ENCODE peak calls at places on chromosomes 4 and X, in nine cellular contexts. One of them, this sample, is unnamed.

GRCh38 chr4:87108142-87108546 is 112.3 kb downstream of the KLHL8 start:
- DNase-seq in astrocyte of the spinal cord: peak; percentile 88
- DNase-seq in BJ: peak; percentile 66
- DNase-seq in Calu3: peak; percentile 21
- DNase-seq in tibial nerve: peak; percentile 39
- DNase-seq in psoas muscle: peak; percentile 53
- DNase-seq in fibroblast of the aortic adventitia: peak; percentile 85
- DNase-seq in HFFc6: peak; percentile 90
- DNase-seq in glutamatergic neuron: no peak
- DNase-seq in this sample: no peak

GRCh38 chrX:104696667-104697066 is 130.7 kb downstream of the IL1RAPL2 start:
- DNase-seq in astrocyte of the spinal cord: no peak
- DNase-seq in BJ: no peak
- DNase-seq in Calu3: no peak
- DNase-seq in tibial nerve: no peak
- DNase-seq in psoas muscle: no peak
- DNase-seq in fibroblast of the aortic adventitia: no peak
- DNase-seq in HFFc6: no peak
- DNase-seq in glutamatergic neuron: no peak
- DNase-seq in this sample: no peak

GRCh38 chrX:153922932-153923857 is 2.9 kb downstream of the ARHGAP4 start:
- DNase-seq in astrocyte of the spinal cord: peak; percentile 45
- DNase-seq in BJ: no peak
- DNase-seq in Calu3: peak; percentile 74
- DNase-seq in tibial nerve: peak; percentile 74
- DNase-seq in psoas muscle: peak; percentile 83
- DNase-seq in fibroblast of the aortic adventitia: peak; percentile 67
- DNase-seq in HFFc6: peak; percentile 33
- DNase-seq in glutamatergic neuron: peak; percentile 58
- DNase-seq in this sample: no peak

GRCh38 chr4:85084371-85085170 is 118.1 kb upstream of the WDFY3 start:
- DNase-seq in astrocyte of the spinal cord: peak; percentile 83
- DNase-seq in BJ: no peak
- DNase-seq in Calu3: peak; percentile 54
- DNase-seq in tibial nerve: peak; percentile 90
- DNase-seq in psoas muscle: no peak
- DNase-seq in fibroblast of the aortic adventitia: peak; percentile 86
- DNase-seq in HFFc6: peak; percentile 66
- DNase-seq in glutamatergic neuron: peak; percentile 29
- DNase-seq in this sample: no peak

GRCh38 chrX:152899111-152899873 is 1.4 kb downstream of the ZNF185 start:
- DNase-seq in astrocyte of the spinal cord: no peak
- DNase-seq in BJ: no peak
- DNase-seq in Calu3: no peak
- DNase-seq in tibial nerve: no peak
- DNase-seq in psoas muscle: no peak
- DNase-seq in fibroblast of the aortic adventitia: no peak
- DNase-seq in HFFc6: no peak
- DNase-seq in glutamatergic neuron: no peak
- DNase-seq in this sample: no peak

GRCh38 chr4:88318751-88319350 is 34.5 kb upstream of the PPM1K start:
- DNase-seq in astrocyte of the spinal cord: no peak
- DNase-seq in BJ: no peak
- DNase-seq in Calu3: no peak
- DNase-seq in tibial nerve: no peak
- DNase-seq in psoas muscle: no peak
- DNase-seq in fibroblast of the aortic adventitia: no peak
- DNase-seq in HFFc6: no peak
- DNase-seq in glutamatergic neuron: no peak
- DNase-seq in this sample: no peak

GRCh38 chr4:102253860-102254259 is 91.4 kb downstream of the SLC39A8 start:
- DNase-seq in astrocyte of the spinal cord: no peak
- DNase-seq in BJ: no peak
- DNase-seq in Calu3: no peak
- DNase-seq in tibial nerve: no peak
- DNase-seq in psoas muscle: no peak
- DNase-seq in fibroblast of the aortic adventitia: no peak
- DNase-seq in HFFc6: no peak
- DNase-seq in glutamatergic neuron: no peak
- DNase-seq in this sample: no peak

GRCh38 chr4:78642934-78643333 is 91.4 kb downstream of the ANXA3 start:
- DNase-seq in astrocyte of the spinal cord: no peak
- DNase-seq in BJ: no peak
- DNase-seq in Calu3: no peak
- DNase-seq in tibial nerve: no peak
- DNase-seq in psoas muscle: no peak
- DNase-seq in fibroblast of the aortic adventitia: no peak
- DNase-seq in HFFc6: no peak
- DNase-seq in glutamatergic neuron: no peak
- DNase-seq in this sample: no peak

GRCh38 chr4:157196050-157196449 is 24.5 kb upstream of the GRIA2 start:
- DNase-seq in astrocyte of the spinal cord: no peak
- DNase-seq in BJ: no peak
- DNase-seq in Calu3: no peak
- DNase-seq in tibial nerve: no peak
- DNase-seq in psoas muscle: no peak
- DNase-seq in fibroblast of the aortic adventitia: no peak
- DNase-seq in HFFc6: no peak
- DNase-seq in glutamatergic neuron: no peak
- DNase-seq in this sample: no peak

GRCh38 chrX:24494544-24495113 is 29.5 kb downstream of the PDK3 start:
- DNase-seq in astrocyte of the spinal cord: peak; percentile 83
- DNase-seq in BJ: peak; percentile 46
- DNase-seq in Calu3: peak; percentile 37
- DNase-seq in tibial nerve: peak; percentile 19
- DNase-seq in psoas muscle: no peak
- DNase-seq in fibroblast of the aortic adventitia: peak; percentile 65
- DNase-seq in HFFc6: peak; percentile 61
- DNase-seq in glutamatergic neuron: no peak
- DNase-seq in this sample: no peak

GRCh38 chr4:127124919-127125318 is 507.8 kb upstream of the INTU start:
- DNase-seq in astrocyte of the spinal cord: peak; percentile 36
- DNase-seq in BJ: no peak
- DNase-seq in Calu3: no peak
- DNase-seq in tibial nerve: no peak
- DNase-seq in psoas muscle: no peak
- DNase-seq in fibroblast of the aortic adventitia: peak; percentile 44
- DNase-seq in HFFc6: peak; percentile 30
- DNase-seq in glutamatergic neuron: no peak
- DNase-seq in this sample: no peak

GRCh38 chr4:130043796-130044195 is 947.8 kb downstream of the C4orf33 start:
- DNase-seq in astrocyte of the spinal cord: no peak
- DNase-seq in BJ: peak; percentile 41
- DNase-seq in Calu3: no peak
- DNase-seq in tibial nerve: no peak
- DNase-seq in psoas muscle: no peak
- DNase-seq in fibroblast of the aortic adventitia: no peak
- DNase-seq in HFFc6: peak; percentile 78
- DNase-seq in glutamatergic neuron: no peak
- DNase-seq in this sample: no peak

GRCh38 chr4:7282094-7282370 is 89.7 kb downstream of the SORCS2 start:
- DNase-seq in astrocyte of the spinal cord: no peak
- DNase-seq in BJ: no peak
- DNase-seq in Calu3: no peak
- DNase-seq in tibial nerve: no peak
- DNase-seq in psoas muscle: no peak
- DNase-seq in fibroblast of the aortic adventitia: no peak
- DNase-seq in HFFc6: no peak
- DNase-seq in glutamatergic neuron: peak; percentile 37
- DNase-seq in this sample: no peak

GRCh38 chr4:66430856-66431255 is 760.6 kb upstream of the EPHA5 start:
- DNase-seq in astrocyte of the spinal cord: peak; percentile 9
- DNase-seq in BJ: no peak
- DNase-seq in Calu3: no peak
- DNase-seq in tibial nerve: no peak
- DNase-seq in psoas muscle: no peak
- DNase-seq in fibroblast of the aortic adventitia: peak; percentile 98
- DNase-seq in HFFc6: no peak
- DNase-seq in glutamatergic neuron: no peak
- DNase-seq in this sample: no peak

GRCh38 chrX:150036181-150036580 is 97.9 kb upstream of the EOLA2 start:
- DNase-seq in astrocyte of the spinal cord: peak; percentile 57
- DNase-seq in BJ: no peak
- DNase-seq in Calu3: peak; percentile 59
- DNase-seq in tibial nerve: no peak
- DNase-seq in psoas muscle: no peak
- DNase-seq in fibroblast of the aortic adventitia: peak; percentile 69
- DNase-seq in HFFc6: peak; percentile 82
- DNase-seq in glutamatergic neuron: no peak
- DNase-seq in this sample: no peak

GRCh38 chr4:145132521-145133098 is 34.5 kb downstream of the ABCE1 start:
- DNase-seq in astrocyte of the spinal cord: peak; percentile 38
- DNase-seq in BJ: no peak
- DNase-seq in Calu3: no peak
- DNase-seq in tibial nerve: no peak
- DNase-seq in psoas muscle: no peak
- DNase-seq in fibroblast of the aortic adventitia: peak; percentile 9
- DNase-seq in HFFc6: no peak
- DNase-seq in glutamatergic neuron: no peak
- DNase-seq in this sample: no peak

DNA sequence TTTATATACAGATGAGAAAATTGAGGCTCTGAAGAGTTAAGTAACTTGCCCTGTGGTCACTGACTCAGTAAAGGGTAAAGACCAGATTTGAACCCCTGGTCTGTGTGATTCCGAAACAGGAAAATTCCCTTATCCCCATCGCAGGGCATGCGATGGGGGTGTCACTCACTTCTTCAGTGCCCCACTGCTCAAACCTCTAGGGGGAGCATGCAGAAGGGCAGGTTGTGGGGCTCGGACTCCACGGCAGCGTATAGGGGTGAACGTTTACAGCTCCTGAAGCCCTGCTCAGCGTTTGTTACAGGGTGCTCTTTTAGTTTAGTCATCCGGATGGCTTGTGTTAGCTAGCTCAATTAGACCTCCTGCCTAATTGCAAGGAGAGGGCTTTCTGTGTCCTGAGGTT is 3.7 kb upstream of the EXOC1 start:
- DNase-seq in astrocyte of the spinal cord: no peak
- DNase-seq in BJ: no peak
- DNase-seq in Calu3: no peak
- DNase-seq in tibial nerve: no peak
- DNase-seq in psoas muscle: no peak
- DNase-seq in fibroblast of the aortic adventitia: no peak
- DNase-seq in HFFc6: no peak
- DNase-seq in glutamatergic neuron: no peak
- DNase-seq in this sample: no peak
- TF ChIP-seq CTCF in astrocyte of the spinal cord: no peak
- TF ChIP-seq CTCF in BJ: no peak
- TF ChIP-seq CTCF in Calu3: no peak
- TF ChIP-seq CTCF in tibial nerve: no peak
- TF ChIP-seq CTCF in psoas muscle: no peak
- TF ChIP-seq CTCF in fibroblast of the aortic adventitia: no peak
- TF ChIP-seq CTCF in HFFc6: peak; percentile 36
- TF ChIP-seq CTCF in glutamatergic neuron: peak; percentile 21
- TF ChIP-seq CTCF in this sample: no peak

GRCh38 chr4:37188100-37188499 is 56.4 kb upstream of the NWD2 start:
- DNase-seq in astrocyte of the spinal cord: no peak
- DNase-seq in BJ: no peak
- DNase-seq in Calu3: peak; percentile 2
- DNase-seq in tibial nerve: no peak
- DNase-seq in psoas muscle: no peak
- DNase-seq in fibroblast of the aortic adventitia: no peak
- DNase-seq in HFFc6: no peak
- DNase-seq in glutamatergic neuron: no peak
- DNase-seq in this sample: no peak
- TF ChIP-seq CTCF in astrocyte of the spinal cord: no peak
- TF ChIP-seq CTCF in BJ: no peak
- TF ChIP-seq CTCF in Calu3: no peak
- TF ChIP-seq CTCF in tibial nerve: no peak
- TF ChIP-seq CTCF in psoas muscle: no peak
- TF ChIP-seq CTCF in fibroblast of the aortic adventitia: no peak
- TF ChIP-seq CTCF in HFFc6: peak; percentile 30
- TF ChIP-seq CTCF in glutamatergic neuron: peak; percentile 42
- TF ChIP-seq CTCF in this sample: peak; percentile 61

GRCh38 chrX:26783512-26784225 is 567.7 kb downstream of the MAGEB5 start:
- DNase-seq in astrocyte of the spinal cord: peak; percentile 20
- DNase-seq in BJ: no peak
- DNase-seq in Calu3: peak; percentile 7
- DNase-seq in tibial nerve: no peak
- DNase-seq in psoas muscle: no peak
- DNase-seq in fibroblast of the aortic adventitia: peak; percentile 30
- DNase-seq in HFFc6: no peak
- DNase-seq in glutamatergic neuron: no peak
- DNase-seq in this sample: no peak
- TF ChIP-seq CTCF in astrocyte of the spinal cord: peak; percentile 55
- TF ChIP-seq CTCF in BJ: no peak
- TF ChIP-seq CTCF in Calu3: peak; percentile 74
- TF ChIP-seq CTCF in tibial nerve: peak; percentile 20
- TF ChIP-seq CTCF in psoas muscle: peak; percentile 28
- TF ChIP-seq CTCF in fibroblast of the aortic adventitia: peak; percentile 29
- TF ChIP-seq CTCF in HFFc6: peak; percentile 50
- TF ChIP-seq CTCF in glutamatergic neuron: peak; percentile 66
- TF ChIP-seq CTCF in this sample: peak; percentile 75

DNA sequence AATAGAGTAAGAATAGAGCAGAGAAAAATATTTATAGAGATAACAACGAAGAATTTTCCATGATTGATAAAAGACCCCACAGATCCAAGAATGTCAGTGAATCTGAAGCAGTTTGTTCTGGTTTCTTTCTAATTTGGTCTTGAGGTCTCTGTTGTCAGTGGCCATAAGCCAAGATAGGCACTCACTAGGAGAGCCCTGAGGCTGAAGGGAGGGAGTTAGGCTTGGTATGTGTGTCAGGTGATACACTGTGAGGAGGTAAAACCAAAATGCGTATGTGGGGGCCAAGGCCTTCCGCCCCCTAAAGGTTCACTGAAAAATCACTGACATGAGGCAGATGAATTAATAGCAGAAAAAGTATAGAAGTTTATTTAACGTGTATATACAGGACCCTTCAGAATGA is 382.3 kb upstream of the HTR2C start:
- DNase-seq in astrocyte of the spinal cord: no peak
- DNase-seq in BJ: no peak
- DNase-seq in Calu3: no peak
- DNase-seq in tibial nerve: no peak
- DNase-seq in psoas muscle: no peak
- DNase-seq in fibroblast of the aortic adventitia: no peak
- DNase-seq in HFFc6: no peak
- DNase-seq in glutamatergic neuron: no peak
- DNase-seq in this sample: no peak
- TF ChIP-seq CTCF in astrocyte of the spinal cord: no peak
- TF ChIP-seq CTCF in BJ: no peak
- TF ChIP-seq CTCF in Calu3: no peak
- TF ChIP-seq CTCF in tibial nerve: no peak
- TF ChIP-seq CTCF in psoas muscle: no peak
- TF ChIP-seq CTCF in fibroblast of the aortic adventitia: no peak
- TF ChIP-seq CTCF in HFFc6: no peak
- TF ChIP-seq CTCF in glutamatergic neuron: no peak
- TF ChIP-seq CTCF in this sample: no peak

GRCh38 chr4:11805837-11806236 is 377.1 kb upstream of the HS3ST1 start:
- DNase-seq in astrocyte of the spinal cord: peak; percentile 28
- DNase-seq in BJ: no peak
- DNase-seq in Calu3: peak; percentile 2
- DNase-seq in tibial nerve: no peak
- DNase-seq in psoas muscle: no peak
- DNase-seq in fibroblast of the aortic adventitia: peak; percentile 84
- DNase-seq in HFFc6: no peak
- DNase-seq in glutamatergic neuron: no peak
- DNase-seq in this sample: no peak
- TF ChIP-seq CTCF in astrocyte of the spinal cord: peak; percentile 48
- TF ChIP-seq CTCF in BJ: no peak
- TF ChIP-seq CTCF in Calu3: no peak
- TF ChIP-seq CTCF in tibial nerve: peak; percentile 22
- TF ChIP-seq CTCF in psoas muscle: no peak
- TF ChIP-seq CTCF in fibroblast of the aortic adventitia: peak; percentile 84
- TF ChIP-seq CTCF in HFFc6: peak; percentile 44
- TF ChIP-seq CTCF in glutamatergic neuron: peak; percentile 43
- TF ChIP-seq CTCF in this sample: peak; percentile 74